ENCODE peak calls at places on chromosome 15, in six cellular contexts. One of them, this sample, is unnamed.

GRCh38 chr15:73899197-73900128 is 26.1 kb downstream of the TBC1D21 start:
- DNase-seq in ovary: no peak
- DNase-seq in spleen: no peak
- DNase-seq in heart left ventricle: no peak
- DNase-seq in tibial nerve: no peak
- DNase-seq in A549: no peak
- DNase-seq in this sample: no peak

GRCh38 chr15:84982301-84982920 is 755 bp downstream of the PDE8A start:
- DNase-seq in ovary: peak
- DNase-seq in spleen: peak
- DNase-seq in heart left ventricle: peak
- DNase-seq in tibial nerve: no peak
- DNase-seq in A549: no peak
- DNase-seq in this sample: peak

GRCh38 chr15:63389902-63390301 is 8.3 kb upstream of the CA12 start:
- DNase-seq in ovary: no peak
- DNase-seq in spleen: no peak
- DNase-seq in heart left ventricle: no peak
- DNase-seq in tibial nerve: no peak
- DNase-seq in A549: no peak
- DNase-seq in this sample: no peak

GRCh38 chr15:99616129-99616528 is 50.3 kb downstream of the MEF2A start:
- DNase-seq in ovary: no peak
- DNase-seq in spleen: no peak
- DNase-seq in heart left ventricle: no peak
- DNase-seq in tibial nerve: no peak
- DNase-seq in A549: no peak
- DNase-seq in this sample: no peak

GRCh38 chr15:90774731-90775521 is 57.8 kb downstream of the BLM start:
- DNase-seq in ovary: no peak
- DNase-seq in spleen: no peak
- DNase-seq in heart left ventricle: no peak
- DNase-seq in tibial nerve: no peak
- DNase-seq in A549: peak
- DNase-seq in this sample: no peak

GRCh38 chr15:55552926-55553325 is 35.2 kb downstream of the PYGO1 start:
- DNase-seq in ovary: no peak
- DNase-seq in spleen: no peak
- DNase-seq in heart left ventricle: peak
- DNase-seq in tibial nerve: no peak
- DNase-seq in A549: no peak
- DNase-seq in this sample: no peak

GRCh38 chr15:60389261-60390077 is 8.3 kb downstream of the ANXA2 start:
- DNase-seq in ovary: no peak
- DNase-seq in spleen: no peak
- DNase-seq in heart left ventricle: no peak
- DNase-seq in tibial nerve: no peak
- DNase-seq in A549: no peak
- DNase-seq in this sample: no peak

GRCh38 chr15:64138542-64138941 is 13.0 kb upstream of the SNX22 start:
- DNase-seq in ovary: no peak
- DNase-seq in spleen: no peak
- DNase-seq in heart left ventricle: no peak
- DNase-seq in tibial nerve: no peak
- DNase-seq in A549: no peak
- DNase-seq in this sample: no peak

GRCh38 chr15:97627634-97628033 is 332.9 kb upstream of the ARRDC4 start:
- DNase-seq in ovary: no peak
- DNase-seq in spleen: no peak
- DNase-seq in heart left ventricle: no peak
- DNase-seq in tibial nerve: no peak
- DNase-seq in A549: no peak
- DNase-seq in this sample: no peak

GRCh38 chr15:86654501-86654900 is 574.8 kb downstream of the AGBL1 start:
- DNase-seq in ovary: no peak
- DNase-seq in spleen: no peak
- DNase-seq in heart left ventricle: no peak
- DNase-seq in tibial nerve: no peak
- DNase-seq in A549: no peak
- DNase-seq in this sample: no peak

GRCh38 chr15:95287774-95288173 is 1042.7 kb upstream of the NR2F2 start:
- DNase-seq in ovary: peak
- DNase-seq in spleen: no peak
- DNase-seq in heart left ventricle: no peak
- DNase-seq in tibial nerve: no peak
- DNase-seq in A549: no peak
- DNase-seq in this sample: no peak

GRCh38 chr15:82986442-82986780 is 401 bp downstream of the RAMAC start:
- DNase-seq in ovary: no peak
- DNase-seq in spleen: no peak
- DNase-seq in heart left ventricle: no peak
- DNase-seq in tibial nerve: no peak
- DNase-seq in A549: peak
- DNase-seq in this sample: no peak

GRCh38 chr15:94297543-94297942 is 66.2 kb downstream of the MCTP2 start:
- DNase-seq in ovary: no peak
- DNase-seq in spleen: no peak
- DNase-seq in heart left ventricle: no peak
- DNase-seq in tibial nerve: no peak
- DNase-seq in A549: no peak
- DNase-seq in this sample: no peak

GRCh38 chr15:42581272-42581730 is 5.9 kb downstream of the STARD9 start:
- DNase-seq in ovary: peak
- DNase-seq in spleen: peak
- DNase-seq in heart left ventricle: peak
- DNase-seq in tibial nerve: peak
- DNase-seq in A549: peak
- DNase-seq in this sample: peak

DNA sequence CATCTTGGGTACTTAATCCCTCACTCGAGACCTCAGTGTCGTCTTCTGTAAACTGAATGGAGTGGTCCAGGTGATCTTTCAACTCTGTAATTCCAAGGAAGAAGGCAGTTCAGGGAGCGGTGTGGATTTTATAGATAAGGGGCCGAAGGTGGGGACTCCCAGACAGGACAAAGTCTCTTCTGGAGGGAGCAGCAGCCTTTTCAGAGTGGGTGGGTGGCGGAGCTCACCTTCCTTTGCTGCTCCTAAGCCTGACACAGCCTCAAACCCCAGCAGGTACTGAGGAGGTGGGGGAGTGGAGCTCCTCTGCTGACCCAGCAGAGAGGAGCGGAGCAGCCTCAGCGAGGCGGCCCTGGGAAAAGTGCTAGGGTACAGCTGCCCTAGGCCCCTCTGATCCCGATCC is 72.1 kb downstream of the SLC30A4 start:
- DNase-seq in ovary: no peak
- DNase-seq in spleen: no peak
- DNase-seq in heart left ventricle: no peak
- DNase-seq in tibial nerve: no peak
- DNase-seq in A549: no peak
- DNase-seq in this sample: no peak
- TF ChIP-seq POLR2A in ovary: no peak
- TF ChIP-seq POLR2A in spleen: no peak
- TF ChIP-seq POLR2A in heart left ventricle: no peak
- TF ChIP-seq POLR2A in tibial nerve: no peak
- TF ChIP-seq POLR2A in A549: no peak
- TF ChIP-seq POLR2A in this sample: no peak

GRCh38 chr15:49589030-49589429 is 31.6 kb downstream of the FAM227B start:
- DNase-seq in ovary: no peak
- DNase-seq in spleen: no peak
- DNase-seq in heart left ventricle: no peak
- DNase-seq in tibial nerve: no peak
- DNase-seq in A549: no peak
- DNase-seq in this sample: no peak
- H3K4me3 ChIP-seq in ovary: no peak
- H3K4me3 ChIP-seq in spleen: no peak
- H3K4me3 ChIP-seq in heart left ventricle: no peak
- H3K4me3 ChIP-seq in tibial nerve: no peak
- H3K4me3 ChIP-seq in A549: no peak
- H3K4me3 ChIP-seq in this sample: no peak

GRCh38 chr15:70569139-70569717 is 194.1 kb downstream of the UACA start:
- DNase-seq in ovary: peak
- DNase-seq in spleen: no peak
- DNase-seq in heart left ventricle: peak
- DNase-seq in tibial nerve: no peak
- DNase-seq in A549: peak
- DNase-seq in this sample: peak
- TF ChIP-seq CTCF in ovary: peak
- TF ChIP-seq CTCF in spleen: peak
- TF ChIP-seq CTCF in heart left ventricle: peak
- TF ChIP-seq CTCF in tibial nerve: peak
- TF ChIP-seq CTCF in A549: peak
- TF ChIP-seq CTCF in this sample: peak

DNA sequence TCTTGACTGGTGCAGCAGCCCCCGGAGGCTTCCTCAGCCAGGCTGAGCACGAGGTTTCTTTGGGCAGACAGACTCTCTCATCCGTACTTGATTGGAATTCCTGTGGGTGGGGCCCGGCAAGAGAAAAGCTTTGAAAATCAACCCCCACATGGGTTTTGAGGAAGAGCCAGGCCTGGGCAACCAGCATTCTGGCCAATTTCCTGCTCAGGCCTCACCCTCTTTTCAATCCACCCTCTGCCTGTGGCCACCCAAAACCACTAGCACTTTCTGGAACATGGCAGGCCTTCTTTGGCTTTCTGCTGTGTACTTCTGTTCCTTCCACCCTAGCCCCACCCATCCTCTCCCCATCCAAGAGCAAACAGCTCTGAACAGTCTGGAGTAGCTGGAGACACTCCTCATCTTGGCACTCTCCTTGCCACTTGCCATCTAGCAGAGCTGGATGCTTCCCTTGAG is 5.9 kb downstream of the MYO5C start:
- DNase-seq in ovary: no peak
- DNase-seq in spleen: no peak
- DNase-seq in heart left ventricle: no peak
- DNase-seq in tibial nerve: no peak
- DNase-seq in A549: no peak
- DNase-seq in this sample: no peak
- TF ChIP-seq POLR2A in ovary: no peak
- TF ChIP-seq POLR2A in spleen: no peak
- TF ChIP-seq POLR2A in heart left ventricle: no peak
- TF ChIP-seq POLR2A in tibial nerve: no peak
- TF ChIP-seq POLR2A in A549: no peak
- TF ChIP-seq POLR2A in this sample: no peak

GRCh38 chr15:24772709-24773373 is 97.3 kb downstream of the NPAP1 start:
- DNase-seq in ovary: peak
- DNase-seq in spleen: peak
- DNase-seq in heart left ventricle: peak
- DNase-seq in tibial nerve: no peak
- DNase-seq in A549: no peak
- DNase-seq in this sample: peak
- H3K4me3 ChIP-seq in ovary: peak
- H3K4me3 ChIP-seq in spleen: peak
- H3K4me3 ChIP-seq in heart left ventricle: peak
- H3K4me3 ChIP-seq in tibial nerve: peak
- H3K4me3 ChIP-seq in A549: no peak
- H3K4me3 ChIP-seq in this sample: peak

GRCh38 chr15:92631721-92632120 is 23.9 kb downstream of the FAM174B start:
- DNase-seq in ovary: no peak
- DNase-seq in spleen: peak
- DNase-seq in heart left ventricle: no peak
- DNase-seq in tibial nerve: no peak
- DNase-seq in A549: no peak
- DNase-seq in this sample: no peak
- TF ChIP-seq CTCF in ovary: no peak
- TF ChIP-seq CTCF in spleen: no peak
- TF ChIP-seq CTCF in heart left ventricle: no peak
- TF ChIP-seq CTCF in tibial nerve: no peak
- TF ChIP-seq CTCF in A549: no peak
- TF ChIP-seq CTCF in this sample: no peak

GRCh38 chr15:40103864-40104271 is 4.8 kb downstream of the BMF start:
- DNase-seq in ovary: no peak
- DNase-seq in spleen: peak
- DNase-seq in heart left ventricle: no peak
- DNase-seq in tibial nerve: no peak
- DNase-seq in A549: no peak
- DNase-seq in this sample: no peak

GRCh38 chr15:40104296-40104864 is 4.3 kb downstream of the BMF start:
- DNase-seq in ovary: no peak
- DNase-seq in spleen: no peak
- DNase-seq in heart left ventricle: no peak
- DNase-seq in tibial nerve: no peak
- DNase-seq in A549: no peak
- DNase-seq in this sample: peak

GRCh38 chr15:40100947-40101905 is 7.5 kb downstream of the BMF start:
- DNase-seq in ovary: no peak
- DNase-seq in spleen: peak
- DNase-seq in heart left ventricle: no peak
- DNase-seq in tibial nerve: no peak
- DNase-seq in A549: no peak
- DNase-seq in this sample: no peak

GRCh38 chr15:40104865-40105516 is 3.7 kb downstream of the BMF start:
- DNase-seq in ovary: peak
- DNase-seq in spleen: peak
- DNase-seq in heart left ventricle: peak
- DNase-seq in tibial nerve: peak
- DNase-seq in A549: peak
- DNase-seq in this sample: peak

GRCh38 chr15:40103124-40103858 is 5.4 kb downstream of the BMF start:
- DNase-seq in ovary: peak
- DNase-seq in spleen: peak
- DNase-seq in heart left ventricle: peak
- DNase-seq in tibial nerve: peak
- DNase-seq in A549: no peak
- DNase-seq in this sample: peak
- TF ChIP-seq POLR2A in ovary: no peak
- TF ChIP-seq POLR2A in spleen: no peak
- TF ChIP-seq POLR2A in heart left ventricle: no peak
- TF ChIP-seq POLR2A in tibial nerve: peak
- TF ChIP-seq POLR2A in A549: no peak
- TF ChIP-seq POLR2A in this sample: no peak